ENCODE peak calls at places on chromosomes 13 and 19, in five cellular contexts. One of them, this sample, is unnamed.

GRCh38 chr19:49468746-49469447 is 5.1 kb upstream of the FLT3LG start:
- DNase-seq in mesenchymal stem cell: peak
- DNase-seq in HCT116: no peak
- DNase-seq in effector memory CD4-positive, alpha-beta T cell: peak
- DNase-seq in heart right ventricle: peak
- DNase-seq in this sample: peak

GRCh38 chr13:46964789-46965527 is 68.1 kb upstream of the HTR2A start:
- DNase-seq in mesenchymal stem cell: peak
- DNase-seq in HCT116: no peak
- DNase-seq in effector memory CD4-positive, alpha-beta T cell: no peak
- DNase-seq in heart right ventricle: no peak
- DNase-seq in this sample: no peak

GRCh38 chr13:76148926-76149325 is 512.8 kb downstream of the LMO7 start:
- DNase-seq in mesenchymal stem cell: peak
- DNase-seq in HCT116: no peak
- DNase-seq in effector memory CD4-positive, alpha-beta T cell: no peak
- DNase-seq in heart right ventricle: no peak
- DNase-seq in this sample: no peak

GRCh38 chr13:94759120-94759728 is 46.9 kb upstream of the SOX21 start:
- DNase-seq in mesenchymal stem cell: no peak
- DNase-seq in HCT116: no peak
- DNase-seq in effector memory CD4-positive, alpha-beta T cell: no peak
- DNase-seq in heart right ventricle: no peak
- DNase-seq in this sample: no peak

GRCh38 chr13:24699541-24699940 is 19.3 kb downstream of the ATP12A start:
- DNase-seq in mesenchymal stem cell: no peak
- DNase-seq in HCT116: no peak
- DNase-seq in effector memory CD4-positive, alpha-beta T cell: no peak
- DNase-seq in heart right ventricle: no peak
- DNase-seq in this sample: no peak

GRCh38 chr13:21998279-21998678 is 327.4 kb downstream of the FGF9 start:
- DNase-seq in mesenchymal stem cell: no peak
- DNase-seq in HCT116: no peak
- DNase-seq in effector memory CD4-positive, alpha-beta T cell: no peak
- DNase-seq in heart right ventricle: no peak
- DNase-seq in this sample: no peak

GRCh38 chr19:40216013-40216776 is 2.0 kb downstream of the TTC9B start:
- DNase-seq in mesenchymal stem cell: no peak
- DNase-seq in HCT116: no peak
- DNase-seq in effector memory CD4-positive, alpha-beta T cell: no peak
- DNase-seq in heart right ventricle: no peak
- DNase-seq in this sample: no peak

GRCh38 chr13:102580552-102581169 is 16.1 kb upstream of the TPP2 start:
- DNase-seq in mesenchymal stem cell: peak
- DNase-seq in HCT116: peak
- DNase-seq in effector memory CD4-positive, alpha-beta T cell: peak
- DNase-seq in heart right ventricle: no peak
- DNase-seq in this sample: no peak

GRCh38 chr19:29714953-29715694 is at the start of gene C19orf12:
- DNase-seq in mesenchymal stem cell: peak
- DNase-seq in HCT116: no peak
- DNase-seq in effector memory CD4-positive, alpha-beta T cell: peak
- DNase-seq in heart right ventricle: peak
- DNase-seq in this sample: peak

GRCh38 chr19:54576411-54576976 is 2.9 kb downstream of the LILRA2 start:
- DNase-seq in mesenchymal stem cell: no peak
- DNase-seq in HCT116: no peak
- DNase-seq in effector memory CD4-positive, alpha-beta T cell: no peak
- DNase-seq in heart right ventricle: no peak
- DNase-seq in this sample: no peak

GRCh38 chr19:50975766-50976165 is 6.4 kb upstream of the KLK6 start:
- DNase-seq in mesenchymal stem cell: no peak
- DNase-seq in HCT116: peak
- DNase-seq in effector memory CD4-positive, alpha-beta T cell: no peak
- DNase-seq in heart right ventricle: no peak
- DNase-seq in this sample: no peak

GRCh38 chr13:51646041-51646670 is 61.9 kb downstream of the WDFY2 start:
- DNase-seq in mesenchymal stem cell: no peak
- DNase-seq in HCT116: no peak
- DNase-seq in effector memory CD4-positive, alpha-beta T cell: no peak
- DNase-seq in heart right ventricle: no peak
- DNase-seq in this sample: peak

GRCh38 chr13:51644649-51645048 is 60.4 kb downstream of the WDFY2 start:
- DNase-seq in mesenchymal stem cell: peak
- DNase-seq in HCT116: no peak
- DNase-seq in effector memory CD4-positive, alpha-beta T cell: no peak
- DNase-seq in heart right ventricle: no peak
- DNase-seq in this sample: peak

GRCh38 chr13:51645154-51645650 is 60.9 kb downstream of the WDFY2 start:
- DNase-seq in mesenchymal stem cell: peak
- DNase-seq in HCT116: no peak
- DNase-seq in effector memory CD4-positive, alpha-beta T cell: peak
- DNase-seq in heart right ventricle: no peak
- DNase-seq in this sample: peak

GRCh38 chr13:51643114-51643881 is 59.0 kb downstream of the WDFY2 start:
- DNase-seq in mesenchymal stem cell: peak
- DNase-seq in HCT116: no peak
- DNase-seq in effector memory CD4-positive, alpha-beta T cell: no peak
- DNase-seq in heart right ventricle: no peak
- DNase-seq in this sample: no peak

DNA sequence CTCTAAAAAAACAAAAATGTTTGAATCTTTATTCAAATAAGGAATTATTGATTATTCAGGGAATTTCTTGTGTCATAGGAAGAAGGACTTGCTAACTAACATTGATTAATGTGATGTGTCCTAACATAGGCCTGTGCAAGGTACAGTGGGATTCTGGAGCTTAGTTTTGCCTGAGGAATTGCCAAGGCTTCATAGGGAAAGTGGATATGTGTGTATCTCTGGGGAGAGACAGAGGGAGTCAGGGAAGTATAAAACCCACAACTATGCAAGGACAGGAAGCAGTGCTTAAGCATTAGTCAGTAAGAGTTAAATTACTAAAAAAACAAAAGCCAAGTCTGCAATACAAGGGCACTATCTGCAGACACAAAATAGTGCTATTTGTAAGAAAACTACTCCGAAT is 59.6 kb downstream of the WDFY2 start:
- DNase-seq in mesenchymal stem cell: peak
- DNase-seq in HCT116: peak
- DNase-seq in effector memory CD4-positive, alpha-beta T cell: no peak
- DNase-seq in heart right ventricle: no peak
- DNase-seq in this sample: no peak
- H3K27ac ChIP-seq in mesenchymal stem cell: peak
- H3K27ac ChIP-seq in HCT116: peak
- H3K27ac ChIP-seq in effector memory CD4-positive, alpha-beta T cell: peak
- H3K27ac ChIP-seq in heart right ventricle: no peak
- H3K27ac ChIP-seq in this sample: peak

GRCh38 chr13:113472355-113473025 is 18.0 kb downstream of the DCUN1D2 start:
- DNase-seq in mesenchymal stem cell: no peak
- DNase-seq in HCT116: no peak
- DNase-seq in effector memory CD4-positive, alpha-beta T cell: no peak
- DNase-seq in heart right ventricle: no peak
- DNase-seq in this sample: no peak
- H3K27ac ChIP-seq in mesenchymal stem cell: no peak
- H3K27ac ChIP-seq in HCT116: no peak
- H3K27ac ChIP-seq in effector memory CD4-positive, alpha-beta T cell: no peak
- H3K27ac ChIP-seq in heart right ventricle: peak
- H3K27ac ChIP-seq in this sample: no peak

DNA sequence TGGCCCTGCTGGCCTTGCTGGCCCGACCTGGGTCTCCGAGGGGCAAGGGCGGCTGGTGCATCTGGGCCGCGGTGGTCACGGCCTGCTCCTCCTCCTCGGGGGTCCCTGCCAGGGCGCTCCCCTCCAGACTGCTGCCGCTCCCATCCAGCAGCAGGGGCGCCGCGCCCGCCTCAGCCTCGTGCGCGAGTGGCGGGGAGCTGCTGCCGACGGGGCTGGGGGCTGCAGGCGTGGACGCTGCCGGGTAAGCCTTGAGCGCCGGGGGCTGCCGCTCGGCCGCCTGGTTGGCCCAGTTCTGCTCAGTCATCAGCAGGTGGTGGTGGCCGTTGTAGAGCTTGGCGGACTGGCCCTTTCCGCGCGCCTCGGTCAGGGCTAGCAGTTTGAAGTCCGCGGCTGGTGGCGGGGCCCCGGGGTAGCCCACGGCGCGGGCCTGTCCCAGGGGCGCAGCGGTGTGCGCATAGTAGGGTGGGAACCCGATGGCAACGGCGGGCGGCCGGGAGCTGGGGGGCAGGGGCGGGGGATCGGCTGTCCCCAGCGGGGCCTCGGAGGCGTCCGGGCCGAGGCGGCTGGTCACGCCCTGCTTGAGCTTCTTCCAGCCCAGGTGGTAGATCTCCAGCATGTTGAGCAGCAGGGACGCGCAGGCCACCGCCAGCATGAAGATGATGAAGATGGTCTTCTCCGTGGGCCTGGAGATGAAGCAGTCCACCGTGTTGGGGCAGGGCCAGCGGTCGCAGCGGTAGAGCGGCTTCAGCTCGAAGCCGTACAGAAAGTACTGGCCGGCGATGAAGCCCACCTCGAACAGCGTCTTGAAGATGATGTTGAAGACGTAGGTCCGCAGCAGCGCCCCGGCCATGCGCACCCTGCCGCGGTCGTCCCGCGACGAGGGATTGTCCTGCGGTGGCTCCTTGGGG is 18.6 kb downstream of the GJA3 start:
- DNase-seq in mesenchymal stem cell: no peak
- DNase-seq in HCT116: no peak
- DNase-seq in effector memory CD4-positive, alpha-beta T cell: no peak
- DNase-seq in heart right ventricle: no peak
- DNase-seq in this sample: no peak
- H3K27ac ChIP-seq in mesenchymal stem cell: no peak
- H3K27ac ChIP-seq in HCT116: no peak
- H3K27ac ChIP-seq in effector memory CD4-positive, alpha-beta T cell: no peak
- H3K27ac ChIP-seq in heart right ventricle: peak
- H3K27ac ChIP-seq in this sample: no peak

GRCh38 chr19:28468701-28469459 is 744.1 kb downstream of the UQCRFS1 start:
- DNase-seq in mesenchymal stem cell: peak
- DNase-seq in HCT116: no peak
- DNase-seq in effector memory CD4-positive, alpha-beta T cell: no peak
- DNase-seq in heart right ventricle: no peak
- DNase-seq in this sample: peak
- H3K27ac ChIP-seq in mesenchymal stem cell: peak
- H3K27ac ChIP-seq in HCT116: no peak
- H3K27ac ChIP-seq in effector memory CD4-positive, alpha-beta T cell: no peak
- H3K27ac ChIP-seq in heart right ventricle: no peak
- H3K27ac ChIP-seq in this sample: no peak

GRCh38 chr13:35278917-35279316 is 197.6 kb downstream of the MAB21L1 start:
- DNase-seq in mesenchymal stem cell: no peak
- DNase-seq in HCT116: no peak
- DNase-seq in effector memory CD4-positive, alpha-beta T cell: no peak
- DNase-seq in heart right ventricle: no peak
- DNase-seq in this sample: no peak
- H3K27ac ChIP-seq in mesenchymal stem cell: no peak
- H3K27ac ChIP-seq in HCT116: no peak
- H3K27ac ChIP-seq in effector memory CD4-positive, alpha-beta T cell: no peak
- H3K27ac ChIP-seq in heart right ventricle: no peak
- H3K27ac ChIP-seq in this sample: no peak

DNA sequence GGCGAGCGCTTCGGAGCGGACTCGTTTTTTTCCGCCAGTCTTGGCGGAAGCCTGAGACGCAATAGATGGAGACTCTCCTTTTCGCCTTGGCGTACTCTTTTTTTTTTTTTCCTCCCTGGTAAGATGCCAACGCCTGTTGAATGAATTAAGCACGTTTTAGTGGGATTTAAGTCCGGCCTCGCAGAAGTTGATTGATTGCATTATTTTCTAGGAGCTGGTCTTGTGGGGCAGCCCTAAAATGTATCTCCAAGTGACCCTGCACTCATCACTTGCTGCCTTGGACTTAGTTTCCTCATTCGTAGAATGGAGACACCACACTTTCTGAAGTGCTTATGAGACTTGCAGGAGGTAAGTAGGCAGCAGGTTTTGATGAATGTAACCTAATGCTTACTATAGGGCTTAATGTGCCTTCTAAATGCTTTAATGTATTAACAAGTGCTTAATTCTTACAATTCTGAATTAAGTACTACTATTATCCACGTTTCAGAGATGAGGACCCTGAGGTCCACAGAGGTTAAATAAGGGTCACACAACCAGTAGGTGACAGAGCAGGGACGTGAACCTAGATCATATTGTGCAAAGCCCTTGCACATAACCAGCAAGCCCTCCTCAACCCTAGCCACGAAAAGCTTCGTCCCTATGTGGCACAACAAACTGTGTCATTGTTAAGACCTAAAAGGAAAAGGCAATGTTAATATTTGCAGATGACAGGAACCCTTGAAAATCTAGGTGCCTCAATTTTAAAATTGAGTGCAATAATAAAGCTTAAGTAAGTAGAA is 477 bp upstream of the ARGLU1 start:
- DNase-seq in mesenchymal stem cell: no peak
- DNase-seq in HCT116: peak
- DNase-seq in effector memory CD4-positive, alpha-beta T cell: no peak
- DNase-seq in heart right ventricle: no peak
- DNase-seq in this sample: no peak
- H3K27ac ChIP-seq in mesenchymal stem cell: no peak
- H3K27ac ChIP-seq in HCT116: peak
- H3K27ac ChIP-seq in effector memory CD4-positive, alpha-beta T cell: peak
- H3K27ac ChIP-seq in heart right ventricle: peak
- H3K27ac ChIP-seq in this sample: peak

GRCh38 chr13:104625196-104625595 is 1559.0 kb upstream of the SLC10A2 start:
- DNase-seq in mesenchymal stem cell: no peak
- DNase-seq in HCT116: no peak
- DNase-seq in effector memory CD4-positive, alpha-beta T cell: no peak
- DNase-seq in heart right ventricle: no peak
- DNase-seq in this sample: no peak
- H3K27ac ChIP-seq in mesenchymal stem cell: no peak
- H3K27ac ChIP-seq in HCT116: no peak
- H3K27ac ChIP-seq in effector memory CD4-positive, alpha-beta T cell: no peak
- H3K27ac ChIP-seq in heart right ventricle: no peak
- H3K27ac ChIP-seq in this sample: no peak